ENCODE peak calls at places on chromosome 19, in nine cellular contexts. Q is SK-N-SH; V is glomerular endothelial cell; N is neural crest cell; U is T-cell; E is MCF 10A; C is T-helper 1 cell; B is activated CD4-positive, alpha-beta T cell treated with anti-CD3 and anti-CD28 coated beads, Interleukin-2, amount 10 ng/mL, durations not matched to agents 7 days and 5 days; Z is stimulated activated CD8-positive, alpha-beta memory T cell treated with anti-CD3 and anti-CD28 coated beads, Interleukin-7, amount 100 ng/mL, for 1 hour. S is an unnamed sample.

GRCh38 chr19:1417681-1418493 is 10.5 kb downstream of the DAZAP1 start:
- DNase-seq in Q (no peak), V (no peak), N (no peak), U (no peak), E (no peak), C (no peak), B (no peak), Z (no peak), S (no peak)

GRCh38 chr19:20078696-20079095 is 896 bp downstream of the ZNF90 start:
- DNase-seq in Q (peak; percentile 36), V (no peak), N (peak; percentile 9), U (no peak), E (no peak), C (no peak), B (peak; percentile 24), Z (no peak), S (no peak)

GRCh38 chr19:15337202-15337601 is 4.9 kb upstream of the BRD4 start:
- DNase-seq in Q (no peak), V (no peak), N (no peak), U (no peak), E (no peak), C (no peak), B (no peak), Z (no peak), S (no peak)

GRCh38 chr19:14440049-14440448 is 6.9 kb downstream of the PKN1 start:
- DNase-seq in Q (no peak), V (no peak), N (no peak), U (peak; percentile 75), E (no peak), C (peak; percentile 64), B (peak; percentile 87), Z (peak; percentile 58), S (peak; percentile 79)

GRCh38 chr19:7843521-7843920 is 13.5 kb downstream of the EVI5L start:
- DNase-seq in Q (peak; percentile 12), V (no peak), N (no peak), U (no peak), E (no peak), C (no peak), B (no peak), Z (no peak), S (no peak)

GRCh38 chr19:38266981-38267597 is 2.7 kb downstream of the SPINT2 start:
- DNase-seq in Q (no peak), V (no peak), N (no peak), U (no peak), E (peak; percentile 67), C (no peak), B (no peak), Z (no peak), S (no peak)

GRCh38 chr19:27972291-27973040 is 1240.5 kb downstream of the UQCRFS1 start:
- DNase-seq in Q (no peak), V (no peak), N (no peak), U (no peak), E (no peak), C (no peak), B (no peak), Z (no peak), S (no peak)

GRCh38 chr19:33273881-33274662 is 28.3 kb downstream of the CEBPA start:
- DNase-seq in Q (no peak), V (peak; percentile 3), N (no peak), U (no peak), E (peak; percentile 72), C (no peak), B (no peak), Z (no peak), S (no peak)

GRCh38 chr19:30162718-30163117 is 209.5 kb upstream of the ZNF536 start:
- DNase-seq in Q (no peak), V (no peak), N (no peak), U (no peak), E (no peak), C (no peak), B (no peak), Z (no peak), S (no peak)

GRCh38 chr19:54480048-54480447 is 7.0 kb upstream of the CDC42EP5 start:
- DNase-seq in Q (no peak), V (no peak), N (no peak), U (no peak), E (no peak), C (no peak), B (no peak), Z (no peak), S (no peak)

GRCh38 chr19:29260477-29261317 is 47.7 kb upstream of the UQCRFS1 start:
- DNase-seq in Q (peak; percentile 52), V (no peak), N (peak; percentile 53), U (no peak), E (peak; percentile 13), C (no peak), B (peak; percentile 55), Z (no peak), S (no peak)

GRCh38 chr19:23795462-23795861 is 36.8 kb upstream of the ZNF681 start:
- DNase-seq in Q (no peak), V (no peak), N (no peak), U (no peak), E (no peak), C (no peak), B (no peak), Z (no peak), S (no peak)

GRCh38 chr19:18419699-18420460 is 682 bp downstream of the SSBP4 start:
- DNase-seq in Q (peak; percentile 79), V (no peak), N (no peak), U (no peak), E (no peak), C (peak; percentile 13), B (peak; percentile 57), Z (no peak), S (no peak)

GRCh38 chr19:49832556-49832955 is 14.5 kb downstream of the MED25 start:
- DNase-seq in Q (no peak), V (no peak), N (no peak), U (no peak), E (no peak), C (no peak), B (no peak), Z (no peak), S (no peak)

GRCh38 chr19:22545751-22546150 is 88.4 kb upstream of the ZNF492 start:
- DNase-seq in Q (peak; percentile 40), V (no peak), N (no peak), U (no peak), E (peak; percentile 21), C (no peak), B (peak; percentile 28), Z (no peak), S (peak; percentile 76)

GRCh38 chr19:38122402-38123093 is 101.5 kb downstream of the DPF1 start:
- DNase-seq in Q (no peak), V (no peak), N (no peak), U (no peak), E (no peak), C (no peak), B (no peak), Z (no peak), S (no peak)

GRCh38 chr19:10230155-10230903 is 802 bp downstream of the S1PR2 start:
- DNase-seq in Q (peak; percentile 83), V (no peak), N (peak; percentile 51), U (peak; percentile 59), E (no peak), C (peak; percentile 72), B (peak; percentile 56), Z (peak; percentile 18), S (no peak)

GRCh38 chr19:11025006-11025405 is 64.2 kb downstream of the SMARCA4 start:
- DNase-seq in Q (no peak), V (no peak), N (no peak), U (no peak), E (no peak), C (no peak), B (no peak), Z (no peak), S (no peak)

GRCh38 chr19:2984196-2984490 is 6.8 kb downstream of the TLE6 start:
- DNase-seq in Q (no peak), V (no peak), N (no peak), U (no peak), E (no peak), C (no peak), B (no peak), Z (no peak), S (no peak)

GRCh38 chr19:5669212-5669611 is 11.1 kb downstream of the MICOS13 start:
- DNase-seq in Q (no peak), V (no peak), N (no peak), U (no peak), E (no peak), C (no peak), B (no peak), Z (no peak), S (no peak)

GRCh38 chr19:36257512-36257876 is 42.6 kb downstream of the ZNF146 start:
- DNase-seq in Q (peak; percentile 85), V (no peak), N (peak; percentile 71), U (no peak), E (no peak), C (no peak), B (no peak), Z (no peak), S (no peak)

GRCh38 chr19:18557474-18558201 is at the start of gene KXD1:
- DNase-seq in Q (peak; percentile 97), V (peak; percentile 98), N (peak; percentile 82), U (peak; percentile 98), E (peak; percentile 99), C (peak; percentile 98), B (peak; percentile 100), Z (peak; percentile 95), S (peak; percentile 99)

GRCh38 chr19:49157445-49158224 is at the start of gene TRPM4:
- DNase-seq in Q (peak; percentile 92), V (no peak), N (peak; percentile 81), U (peak; percentile 26), E (peak; percentile 88), C (no peak), B (peak; percentile 49), Z (no peak), S (peak; percentile 93)

GRCh38 chr19:34241513-34242337 is 12.6 kb upstream of the GARRE1 start:
- DNase-seq in Q (no peak), V (no peak), N (peak; percentile 20), U (no peak), E (no peak), C (no peak), B (peak; percentile 42), Z (no peak), S (no peak)

GRCh38 chr19:39843919-39844793 is 2.0 kb downstream of the FBL start:
- DNase-seq in Q (peak; percentile 50), V (no peak), N (no peak), U (peak; percentile 27), E (peak; percentile 64), C (no peak), B (peak; percentile 67), Z (no peak), S (no peak)

GRCh38 chr19:40006273-40006691 is 9.4 kb downstream of the ZNF546 start:
- DNase-seq in Q (no peak), V (peak; percentile 25), N (no peak), U (no peak), E (peak; percentile 62), C (no peak), B (no peak), Z (no peak), S (no peak)

GRCh38 chr19:45099465-45100201 is 6.7 kb downstream of the PPP1R37 start:
- DNase-seq in Q (no peak), V (no peak), N (no peak), U (no peak), E (no peak), C (no peak), B (no peak), Z (no peak), S (no peak)

GRCh38 chr19:36061367-36061766 is 6.7 kb downstream of the WDR62 start:
- DNase-seq in Q (no peak), V (no peak), N (no peak), U (no peak), E (no peak), C (no peak), B (no peak), Z (no peak), S (no peak)

GRCh38 chr19:18697680-18698079 is 14.2 kb downstream of the CRTC1 start:
- DNase-seq in Q (no peak), V (no peak), N (no peak), U (no peak), E (peak; percentile 54), C (no peak), B (no peak), Z (no peak), S (no peak)

GRCh38 chr19:40223135-40223822 is 3.2 kb downstream of the CCNP start:
- DNase-seq in Q (no peak), V (no peak), N (no peak), U (peak; percentile 24), E (no peak), C (no peak), B (peak; percentile 53), Z (no peak), S (no peak)

GRCh38 chr19:7197760-7198696 is 96.2 kb downstream of the INSR start:
- DNase-seq in Q (peak; percentile 97), V (no peak), N (peak; percentile 76), U (peak; percentile 91), E (peak; percentile 89), C (peak; percentile 84), B (peak; percentile 90), Z (peak; percentile 73), S (peak; percentile 93)

S was measured in right atrium auricular region.